ENCODE peak calls at places on chromosome 5, in four cellular contexts. V, I, A and N are unnamed samples.
A peak's percentile ranks its signal among the peaks of the same experiment; 100 is the strongest.

GRCh38 chr5:160133071-160133917 is 14.0 kb upstream of the PWWP2A start:
- DNase-seq in V (peak; percentile 28), I (peak; percentile 35), A (no peak), N (peak; percentile 8)

GRCh38 chr5:375336-375920 is 53.9 kb downstream of the AHRR start:
- DNase-seq in V (peak; percentile 13), I (no peak), A (no peak), N (no peak)

GRCh38 chr5:82274343-82275266 is 3.5 kb downstream of the RPS23 start:
- DNase-seq in V (no peak), I (no peak), A (no peak), N (no peak)

GRCh38 chr5:140611020-140611521 is 21.9 kb downstream of the CD14 start:
- DNase-seq in V (no peak), I (no peak), A (no peak), N (peak; percentile 43)

GRCh38 chr5:13987843-13988464 is 43.5 kb upstream of the DNAH5 start:
- DNase-seq in V (peak; percentile 42), I (peak; percentile 76), A (no peak), N (peak; percentile 66)

GRCh38 chr5:35031276-35031675 is 16.5 kb downstream of the AGXT2 start:
- DNase-seq in V (no peak), I (peak; percentile 63), A (no peak), N (no peak)

GRCh38 chr5:98557921-98558320 is 215.5 kb upstream of the RGMB start:
- DNase-seq in V (no peak), I (no peak), A (no peak), N (no peak)

GRCh38 chr5:149680810-149681221 is 49.3 kb upstream of the PPARGC1B start:
- DNase-seq in V (no peak), I (no peak), A (no peak), N (no peak)

GRCh38 chr5:171316258-171317121 is 7.4 kb downstream of the TLX3 start:
- DNase-seq in V (no peak), I (no peak), A (no peak), N (peak; percentile 40)

GRCh38 chr5:117761190-117761589 is 1186.6 kb upstream of the SEMA6A start:
- DNase-seq in V (no peak), I (no peak), A (no peak), N (no peak)

GRCh38 chr5:138241688-138242547 is 28.8 kb upstream of the CDC23 start:
- DNase-seq in V (no peak), I (peak; percentile 45), A (no peak), N (peak; percentile 37)

GRCh38 chr5:101212942-101213514 is 309.9 kb upstream of the ST8SIA4 start:
- DNase-seq in V (no peak), I (no peak), A (no peak), N (no peak)

GRCh38 chr5:7419367-7419766 is 23.4 kb downstream of the ADCY2 start:
- DNase-seq in V (no peak), I (no peak), A (no peak), N (no peak)

GRCh38 chr5:92969781-92970237 is 611.2 kb downstream of the NR2F1-AS1 start:
- DNase-seq in V (no peak), I (no peak), A (no peak), N (no peak)

GRCh38 chr5:43313854-43314457 is 744 bp upstream of the HMGCS1 start:
- DNase-seq in V (peak; percentile 30), I (no peak), A (no peak), N (no peak)

GRCh38 chr5:163976691-163977090 is 471.3 kb downstream of the MAT2B start:
- DNase-seq in V (no peak), I (no peak), A (no peak), N (no peak)

GRCh38 chr5:145471831-145472616 is 363.1 kb downstream of the PRELID2 start:
- DNase-seq in V (no peak), I (no peak), A (no peak), N (no peak)

GRCh38 chr5:113267361-113267900 is 167.4 kb downstream of the TSSK1B start:
- DNase-seq in V (no peak), I (no peak), A (no peak), N (no peak)

GRCh38 chr5:158200624-158201023 is 341.7 kb upstream of the CLINT1 start:
- DNase-seq in V (no peak), I (no peak), A (no peak), N (no peak)

GRCh38 chr5:4584982-4585381 is 555.1 kb upstream of the ADAMTS16 start:
- DNase-seq in V (no peak), I (no peak), A (no peak), N (no peak)

GRCh38 chr5:88792144-88792840 is 90.7 kb downstream of the MEF2C start:
- DNase-seq in V (no peak), I (peak; percentile 7), A (no peak), N (no peak)